ENCODE peak calls at places on chromosomes 5 and 9, in six cellular contexts. E is mammary epithelial cell, O is neural progenitor cell, B is fibroblast of lung, V is PC-3, K is HCT116. R is an unnamed sample.

GRCh38 chr9:36924071-36924470 is 110.0 kb downstream of the PAX5 start:
- DNase-seq in E (peak), O (no peak), B (peak), V (peak), K (peak), R (no peak)

GRCh38 chr5:12017037-12017436 is 112.8 kb upstream of the CTNND2 start:
- DNase-seq in E (no peak), O (peak), B (no peak), V (no peak), K (no peak), R (no peak)

GRCh38 chr5:2376486-2376885 is 375.0 kb downstream of the IRX2 start:
- DNase-seq in E (no peak), O (no peak), B (no peak), V (no peak), K (no peak), R (no peak)

GRCh38 chr5:1757511-1757910 is 42.1 kb downstream of the MRPL36 start:
- DNase-seq in E (no peak), O (no peak), B (no peak), V (no peak), K (no peak), R (no peak)

GRCh38 chr5:39780341-39780740 is 355.6 kb upstream of the DAB2 start:
- DNase-seq in E (no peak), O (peak), B (peak), V (peak), K (no peak), R (no peak)

GRCh38 chr9:124133752-124134151 is 122.2 kb downstream of the LHX2 start:
- DNase-seq in E (no peak), O (peak), B (peak), V (peak), K (no peak), R (no peak)

GRCh38 chr5:155839251-155840037 is 487.5 kb upstream of the SGCD start:
- DNase-seq in E (no peak), O (peak), B (no peak), V (no peak), K (no peak), R (no peak)

GRCh38 chr9:28093141-28093540 is 519.9 kb upstream of the C9orf72 start:
- DNase-seq in E (no peak), O (no peak), B (no peak), V (no peak), K (no peak), R (no peak)

GRCh38 chr5:159975462-159976019 is 33.4 kb upstream of the TTC1 start:
- DNase-seq in E (peak), O (no peak), B (peak), V (peak), K (peak), R (no peak)

GRCh38 chr5:125342938-125343401 is 596.5 kb upstream of the ZNF608 start:
- DNase-seq in E (no peak), O (no peak), B (peak), V (no peak), K (no peak), R (no peak)

GRCh38 chr9:34526026-34526425 is 3.2 kb upstream of the ENHO start:
- DNase-seq in E (no peak), O (no peak), B (no peak), V (no peak), K (no peak), R (no peak)

GRCh38 chr5:67478337-67478736 is 281.7 kb upstream of the CD180 start:
- DNase-seq in E (no peak), O (no peak), B (no peak), V (no peak), K (no peak), R (no peak)

GRCh38 chr9:36092509-36093215 is 43.9 kb upstream of the GLIPR2 start:
- DNase-seq in E (no peak), O (no peak), B (no peak), V (no peak), K (no peak), R (peak)

GRCh38 chr5:2756211-2756746 is 4.8 kb upstream of the IRX2 start:
- DNase-seq in E (peak), O (peak), B (peak), V (peak), K (no peak), R (no peak)

GRCh38 chr5:179974946-179975712 is 67.4 kb upstream of the TBC1D9B start:
- DNase-seq in E (no peak), O (peak), B (peak), V (peak), K (no peak), R (peak)

GRCh38 chr5:149820536-149821503 is 90.7 kb downstream of the PPARGC1B start:
- DNase-seq in E (no peak), O (no peak), B (no peak), V (no peak), K (no peak), R (no peak)

GRCh38 chr5:149822310-149822709 is 92.2 kb downstream of the PPARGC1B start:
- DNase-seq in E (no peak), O (no peak), B (no peak), V (no peak), K (no peak), R (no peak)

GRCh38 chr5:149824851-149825250 is 94.7 kb downstream of the PPARGC1B start:
- DNase-seq in E (no peak), O (no peak), B (peak), V (no peak), K (no peak), R (no peak)

GRCh38 chr5:149824115-149824514 is 94.0 kb downstream of the PPARGC1B start:
- DNase-seq in E (no peak), O (no peak), B (no peak), V (no peak), K (no peak), R (no peak)

GRCh38 chr5:149823350-149823749 is 93.2 kb downstream of the PPARGC1B start:
- DNase-seq in E (no peak), O (no peak), B (no peak), V (no peak), K (no peak), R (no peak)
- TF ChIP-seq EZH2 in E (no peak), O (no peak), B (no peak), V (no peak), K (no peak), R (no peak)

GRCh38 chr5:52603742-52604141 is 184.0 kb upstream of the ITGA1 start:
- DNase-seq in E (no peak), O (no peak), B (no peak), V (no peak), K (no peak), R (no peak)
- H3K4me2 ChIP-seq in E (no peak), O (no peak), B (no peak), V (no peak), K (no peak), R (no peak)

DNA sequence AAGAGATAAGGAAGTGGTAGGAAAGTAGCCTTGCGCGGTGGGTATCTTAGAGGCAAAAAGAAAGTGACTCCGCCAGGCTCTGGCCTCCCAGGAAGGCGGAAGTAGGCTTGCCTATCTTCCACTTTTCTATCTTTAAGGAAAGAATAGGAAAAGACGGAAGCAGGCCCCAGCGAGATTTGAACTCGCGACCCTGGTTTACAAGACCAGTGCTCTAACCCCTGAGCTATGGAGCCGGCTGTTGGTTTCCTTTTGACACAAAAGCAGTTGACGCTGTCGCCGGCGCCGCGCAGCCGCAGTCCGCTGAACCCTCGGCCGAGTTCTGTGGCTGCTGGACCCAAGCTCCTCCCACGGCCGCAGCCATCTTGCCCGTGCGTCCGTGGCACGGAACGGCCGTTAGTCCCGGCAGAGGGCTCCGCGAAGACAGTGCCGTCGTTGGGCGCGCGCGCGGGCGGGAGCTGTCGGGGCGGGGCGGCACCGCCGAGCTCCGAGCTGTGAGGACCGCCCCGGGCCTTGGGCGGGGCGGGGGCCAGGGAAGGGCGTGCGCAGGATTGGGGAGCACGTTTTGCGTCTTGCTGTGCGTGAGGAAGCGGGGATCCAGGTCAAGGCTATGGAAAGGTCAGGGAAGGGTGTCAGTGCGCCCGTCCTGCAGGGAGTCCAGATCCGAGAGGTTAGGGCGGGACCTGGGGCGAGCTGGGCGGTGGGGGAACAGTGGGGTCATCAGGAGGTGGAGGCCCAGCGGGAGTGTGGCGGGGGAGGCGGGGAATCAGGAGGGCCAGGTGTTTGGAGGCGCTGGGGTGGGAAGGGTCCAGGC is 13.3 kb downstream of the TRIM7 start:
- DNase-seq in E (peak), O (peak), B (peak), V (peak), K (peak), R (peak)
- TF ChIP-seq CTCF in E (no peak), O (no peak), B (no peak), V (no peak), K (no peak), R (no peak)

GRCh38 chr5:129459485-129460120 is 495 bp upstream of the ADAMTS19 start:
- DNase-seq in E (peak), O (peak), B (peak), V (no peak), K (no peak), R (no peak)
- TF ChIP-seq EZH2 in E (no peak), O (no peak), B (no peak), V (no peak), K (no peak), R (no peak)

GRCh38 chr5:129670944-129671343 is 77.0 kb upstream of the MINAR2 start:
- DNase-seq in E (peak), O (no peak), B (peak), V (peak), K (no peak), R (no peak)
- H3K4me2 ChIP-seq in E (no peak), O (no peak), B (no peak), V (peak), K (no peak), R (no peak)

GRCh38 chr9:111831371-111832108 is 36.8 kb upstream of the SHOC1 start:
- DNase-seq in E (peak), O (no peak), B (no peak), V (no peak), K (no peak), R (no peak)

GRCh38 chr9:111833941-111834340 is 39.2 kb upstream of the SHOC1 start:
- DNase-seq in E (peak), O (no peak), B (peak), V (no peak), K (no peak), R (no peak)

GRCh38 chr9:111832428-111832827 is 37.7 kb upstream of the SHOC1 start:
- DNase-seq in E (no peak), O (no peak), B (no peak), V (no peak), K (no peak), R (no peak)

GRCh38 chr9:111825468-111826145 is 30.9 kb upstream of the SHOC1 start:
- DNase-seq in E (peak), O (no peak), B (peak), V (no peak), K (no peak), R (no peak)

GRCh38 chr9:111828193-111828592 is 33.5 kb upstream of the SHOC1 start:
- DNase-seq in E (no peak), O (no peak), B (peak), V (peak), K (no peak), R (no peak)
- TF ChIP-seq CTCF in E (peak), O (no peak), B (no peak), V (peak), K (no peak), R (peak)

DNA sequence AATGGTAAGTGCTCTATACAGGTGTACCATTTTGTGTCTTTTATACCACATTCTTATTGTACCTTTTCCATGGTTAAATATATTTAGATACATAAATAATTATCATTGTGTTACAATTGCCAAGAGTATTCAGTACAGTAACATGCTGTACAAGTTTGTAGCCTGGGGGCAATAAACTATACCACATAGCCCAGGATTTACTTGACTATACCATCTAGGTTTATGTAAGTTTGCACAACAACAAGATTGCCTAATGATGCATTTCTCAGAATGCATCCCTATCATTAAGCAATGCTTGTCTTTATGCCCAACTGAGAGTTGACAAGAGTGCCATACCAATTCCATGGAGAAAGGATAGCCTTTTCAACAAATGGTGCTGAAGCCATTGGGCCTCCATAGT is 136.7 kb upstream of the PJA2 start:
- DNase-seq in E (no peak), O (no peak), B (no peak), V (no peak), K (no peak), R (no peak)
- TF ChIP-seq EZH2 in E (no peak), O (no peak), B (no peak), V (no peak), K (no peak), R (no peak)

GRCh38 chr9:116558035-116558434 is 129.1 kb upstream of the TRIM32 start:
- DNase-seq in E (no peak), O (no peak), B (no peak), V (no peak), K (no peak), R (no peak)
- H3K4me2 ChIP-seq in E (no peak), O (no peak), B (no peak), V (no peak), K (no peak), R (no peak)

DNA sequence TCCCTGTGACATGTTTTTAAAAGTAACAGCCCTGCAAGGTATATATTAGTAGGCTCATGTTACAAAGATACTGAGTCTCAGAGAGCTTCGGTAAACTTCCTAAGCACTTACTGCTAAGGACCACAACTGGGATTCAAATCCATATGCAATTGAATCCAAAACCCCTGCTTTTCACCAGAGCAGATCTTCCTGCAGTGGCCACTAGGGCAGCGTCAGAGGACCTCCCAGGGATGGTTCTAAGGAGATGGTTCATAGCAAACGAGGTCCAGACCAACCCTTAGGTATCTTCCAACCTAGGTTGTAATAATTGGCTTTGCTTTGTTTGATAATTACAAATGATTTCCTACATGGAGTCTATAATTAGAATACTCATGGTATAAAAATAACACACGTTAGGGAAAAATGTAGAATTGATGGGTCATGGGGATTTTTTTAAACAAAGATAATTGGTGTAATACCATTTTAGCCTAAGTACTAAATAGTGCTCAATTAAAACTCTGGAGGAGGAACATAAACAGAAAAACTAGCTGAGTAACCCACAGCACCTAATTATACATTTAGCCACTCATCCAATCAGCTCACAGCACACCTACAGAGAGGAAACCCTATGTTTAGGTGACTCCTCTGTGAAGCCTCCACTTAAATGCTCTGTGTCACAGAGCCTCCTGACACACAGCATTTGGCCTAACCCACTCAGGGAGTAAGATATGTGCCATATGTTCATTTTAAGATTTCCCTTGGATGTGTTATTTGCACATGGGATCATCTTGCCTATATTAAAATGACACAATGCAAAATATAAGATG is 10.0 kb upstream of the CAST start:
- DNase-seq in E (no peak), O (no peak), B (no peak), V (no peak), K (no peak), R (no peak)
- TF ChIP-seq CTCF in E (peak), O (peak), B (no peak), V (peak), K (peak), R (peak)